ENCODE peak calls at places on chromosomes 3 and 15, in eight cellular contexts. I, B, U, K, M, Z, J and F are unnamed samples. For H3K36me3, the result is how much of the 10 kb centered on the place peaks cover.

GRCh38 chr3:46368569-46368968 is 2.2 kb upstream of the CCR5 start:
- DNase-seq in I (peak), B (peak), U (no peak), K (no peak), M (peak), Z (peak), J (peak), F (peak)

GRCh38 chr3:17384567-17385296 is 357.7 kb downstream of the TBC1D5 start:
- DNase-seq in I (no peak), B (no peak), U (peak), K (no peak), M (no peak), Z (no peak), J (no peak), F (no peak)

GRCh38 chr15:44716983-44717602 is 5.8 kb downstream of the B2M start:
- DNase-seq in I (no peak), B (no peak), U (no peak), K (no peak), M (no peak), Z (no peak), J (no peak), F (no peak)

GRCh38 chr3:11734-12133 is 184.8 kb upstream of the CHL1 start:
- DNase-seq in I (no peak), B (no peak), U (no peak), K (peak), M (no peak), Z (no peak), J (no peak), F (no peak)

GRCh38 chr3:197482001-197482400 is 73.8 kb downstream of the BDH1 start:
- DNase-seq in I (no peak), B (no peak), U (peak), K (no peak), M (no peak), Z (no peak), J (no peak), F (no peak)

GRCh38 chr3:103085465-103085864 is 650.6 kb downstream of the ZPLD1 start:
- DNase-seq in I (no peak), B (no peak), U (no peak), K (no peak), M (no peak), Z (peak), J (no peak), F (no peak)

GRCh38 chr3:113552851-113553250 is 20.5 kb downstream of the SIDT1 start:
- DNase-seq in I (no peak), B (no peak), U (no peak), K (no peak), M (no peak), Z (no peak), J (no peak), F (no peak)

GRCh38 chr3:172622916-172623700 is 87.8 kb downstream of the NCEH1 start:
- DNase-seq in I (peak), B (peak), U (peak), K (peak), M (peak), Z (no peak), J (peak), F (peak)

GRCh38 chr15:82968066-82968465 is 15.5 kb upstream of the HOMER2 start:
- DNase-seq in I (no peak), B (no peak), U (no peak), K (no peak), M (no peak), Z (no peak), J (no peak), F (no peak)

GRCh38 chr15:41417812-41418211 is 917 bp downstream of the RTF1 start:
- DNase-seq in I (no peak), B (no peak), U (peak), K (no peak), M (no peak), Z (no peak), J (no peak), F (no peak)

GRCh38 chr3:32459474-32459873 is 43.2 kb downstream of the CMTM6 start:
- DNase-seq in I (no peak), B (no peak), U (no peak), K (no peak), M (no peak), Z (no peak), J (no peak), F (no peak)

GRCh38 chr15:31297880-31298456 is 28.7 kb upstream of the KLF13 start:
- DNase-seq in I (peak), B (no peak), U (no peak), K (no peak), M (no peak), Z (no peak), J (no peak), F (peak)

GRCh38 chr3:101279162-101279561 is 41.2 kb downstream of the IMPG2 start:
- DNase-seq in I (no peak), B (no peak), U (peak), K (no peak), M (no peak), Z (no peak), J (no peak), F (no peak)

GRCh38 chr15:69394556-69395282 is 19.4 kb upstream of the KIF23 start:
- DNase-seq in I (peak), B (peak), U (peak), K (peak), M (peak), Z (no peak), J (peak), F (peak)

GRCh38 chr15:39946862-39947261 is 12.9 kb downstream of the EIF2AK4 start:
- DNase-seq in I (no peak), B (no peak), U (peak), K (no peak), M (no peak), Z (no peak), J (no peak), F (no peak)

GRCh38 chr3:33111581-33111980 is 2.2 kb upstream of the CRTAP start:
- DNase-seq in I (no peak), B (no peak), U (no peak), K (no peak), M (no peak), Z (peak), J (no peak), F (no peak)

GRCh38 chr3:131491084-131491483 is 11.7 kb downstream of the MRPL3 start:
- DNase-seq in I (no peak), B (no peak), U (no peak), K (no peak), M (no peak), Z (no peak), J (no peak), F (no peak)

GRCh38 chr3:131491775-131492174 is 11.0 kb downstream of the MRPL3 start:
- DNase-seq in I (no peak), B (no peak), U (peak), K (no peak), M (no peak), Z (no peak), J (no peak), F (no peak)

GRCh38 chr3:131494706-131495105 is 8.1 kb downstream of the MRPL3 start:
- DNase-seq in I (no peak), B (no peak), U (no peak), K (no peak), M (no peak), Z (no peak), J (no peak), F (no peak)
- H3K36me3 ChIP-seq in I (half or more), B (under half), U (under half), K (under half), M (under half), Z (under half), J (under half), F (under half)

GRCh38 chr3:39097716-39098472 is 9.5 kb downstream of the GORASP1 start:
- DNase-seq in I (no peak), B (no peak), U (no peak), K (no peak), M (no peak), Z (no peak), J (no peak), F (no peak)
- TF ChIP-seq POLR2A in I (no peak), B (no peak), U (no peak), K (no peak), M (no peak), Z (no peak), J (no peak), F (no peak)

DNA sequence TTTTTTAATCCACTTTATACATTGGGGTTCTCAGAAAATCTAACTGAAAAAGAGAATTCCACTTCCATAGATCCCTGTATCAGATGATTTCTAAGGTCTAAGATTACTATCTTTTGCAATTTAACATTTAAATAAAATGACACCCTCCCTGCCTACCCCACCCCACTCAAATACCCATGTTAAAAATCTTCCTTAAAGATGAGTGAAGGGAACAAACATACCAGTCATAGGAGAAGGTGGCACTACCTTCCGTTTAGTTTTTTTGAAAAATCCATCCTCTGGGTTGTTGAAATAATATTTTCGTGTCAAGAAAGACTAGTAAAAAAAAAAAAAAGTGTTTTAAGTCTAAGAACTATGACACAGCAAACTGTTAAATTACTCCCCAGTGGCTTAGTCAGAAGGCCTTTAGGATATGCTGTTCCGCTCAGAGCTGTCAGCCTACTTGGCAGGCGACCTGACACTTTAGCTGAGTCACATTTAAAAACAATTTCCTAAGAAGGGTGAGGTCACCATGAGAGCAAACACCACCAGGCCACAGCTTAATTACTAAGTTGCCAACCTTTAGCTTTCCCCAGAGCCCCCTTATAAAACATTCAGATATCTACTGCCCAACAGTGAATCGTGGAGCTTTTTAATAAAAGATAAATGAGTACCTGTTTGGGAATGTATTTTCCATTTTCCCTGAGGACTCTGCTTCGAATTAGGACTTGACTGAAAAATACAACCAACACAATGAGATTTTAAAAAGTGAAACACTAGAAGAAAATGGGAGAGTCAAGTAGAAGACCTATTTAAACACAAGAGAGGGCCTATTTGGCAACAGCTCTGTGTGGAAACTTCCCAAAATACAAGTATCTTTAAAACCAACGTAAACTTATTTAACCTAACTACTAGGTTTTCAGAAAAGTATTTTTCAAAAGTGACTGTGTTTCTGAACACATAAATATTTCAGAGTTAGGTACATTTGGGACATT is 9.6 kb downstream of the EMC3 start:
- DNase-seq in I (peak), B (peak), U (peak), K (peak), M (peak), Z (no peak), J (peak), F (peak)
- H3K27ac ChIP-seq in I (peak), B (peak), U (peak), K (no peak), M (peak), Z (no peak), J (peak), F (peak)

GRCh38 chr15:92924216-92924615 is 24.1 kb downstream of the CHD2 start:
- DNase-seq in I (no peak), B (peak), U (no peak), K (no peak), M (no peak), Z (no peak), J (no peak), F (no peak)
- H3K36me3 ChIP-seq in I (under half), B (under half), U (under half), K (under half), M (under half), Z (under half), J (under half), F (under half)

GRCh38 chr3:157146664-157147082 is 13.3 kb downstream of the CCNL1 start:
- DNase-seq in I (no peak), B (no peak), U (no peak), K (no peak), M (no peak), Z (no peak), J (no peak), F (no peak)

GRCh38 chr3:157149136-157149696 is 10.7 kb downstream of the CCNL1 start:
- DNase-seq in I (no peak), B (no peak), U (no peak), K (no peak), M (no peak), Z (no peak), J (no peak), F (no peak)

GRCh38 chr3:157147099-157147803 is 12.7 kb downstream of the CCNL1 start:
- DNase-seq in I (no peak), B (no peak), U (no peak), K (no peak), M (no peak), Z (no peak), J (no peak), F (no peak)

GRCh38 chr3:157145566-157145965 is 14.4 kb downstream of the CCNL1 start:
- DNase-seq in I (no peak), B (no peak), U (no peak), K (no peak), M (no peak), Z (no peak), J (no peak), F (no peak)

DNA sequence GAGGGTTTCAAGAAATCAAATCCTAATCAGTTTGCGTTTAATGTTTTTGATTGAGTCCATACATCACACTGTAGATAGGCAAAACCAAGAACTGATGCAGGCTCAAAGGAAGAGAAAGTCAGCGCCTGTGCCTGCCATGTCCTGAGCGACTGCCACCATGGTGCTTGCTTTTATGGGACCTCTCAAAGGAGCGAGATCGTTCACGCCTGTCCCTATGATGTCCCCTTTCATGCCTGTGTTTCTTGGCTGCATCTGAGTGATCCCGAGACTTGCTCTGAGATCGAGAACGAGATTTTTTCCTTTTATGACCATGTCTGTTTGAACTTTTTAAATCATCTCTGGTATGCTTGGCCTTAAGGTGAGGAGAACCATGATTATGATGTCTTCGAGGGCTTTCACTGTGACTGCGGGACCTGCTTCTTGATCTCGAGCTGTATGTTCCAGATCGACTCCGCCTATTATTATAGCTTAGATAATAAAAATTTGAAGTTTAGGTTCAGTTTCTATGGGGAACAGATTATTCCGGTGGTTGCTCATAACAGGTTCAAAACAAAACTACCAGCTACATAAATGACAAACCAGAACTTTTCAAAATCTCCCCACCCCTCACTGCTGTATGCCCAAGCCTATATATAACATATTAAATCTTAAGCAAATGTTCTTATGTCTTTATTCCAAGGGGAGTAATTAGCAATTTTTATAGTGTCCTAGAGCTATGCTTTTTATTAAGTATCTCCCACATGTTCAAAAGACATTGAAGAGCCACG is 11.6 kb downstream of the CCNL1 start:
- DNase-seq in I (no peak), B (no peak), U (no peak), K (no peak), M (no peak), Z (no peak), J (no peak), F (no peak)
- TF ChIP-seq POLR2A in I (no peak), B (no peak), U (no peak), K (no peak), M (no peak), Z (peak), J (no peak), F (no peak)

GRCh38 chr15:73631915-73632669 is 1.1 kb downstream of the NPTN start:
- DNase-seq in I (peak), B (peak), U (peak), K (no peak), M (peak), Z (no peak), J (peak), F (peak)

GRCh38 chr15:73630796-73631471 is 2.3 kb downstream of the NPTN start:
- DNase-seq in I (no peak), B (no peak), U (no peak), K (no peak), M (no peak), Z (no peak), J (no peak), F (no peak)

GRCh38 chr15:73633111-73633990 is at the start of gene NPTN:
- DNase-seq in I (peak), B (peak), U (peak), K (peak), M (peak), Z (peak), J (peak), F (peak)

GRCh38 chr15:73633991-73634495 is 854 bp upstream of the NPTN start:
- DNase-seq in I (no peak), B (no peak), U (peak), K (no peak), M (no peak), Z (no peak), J (no peak), F (no peak)

DNA sequence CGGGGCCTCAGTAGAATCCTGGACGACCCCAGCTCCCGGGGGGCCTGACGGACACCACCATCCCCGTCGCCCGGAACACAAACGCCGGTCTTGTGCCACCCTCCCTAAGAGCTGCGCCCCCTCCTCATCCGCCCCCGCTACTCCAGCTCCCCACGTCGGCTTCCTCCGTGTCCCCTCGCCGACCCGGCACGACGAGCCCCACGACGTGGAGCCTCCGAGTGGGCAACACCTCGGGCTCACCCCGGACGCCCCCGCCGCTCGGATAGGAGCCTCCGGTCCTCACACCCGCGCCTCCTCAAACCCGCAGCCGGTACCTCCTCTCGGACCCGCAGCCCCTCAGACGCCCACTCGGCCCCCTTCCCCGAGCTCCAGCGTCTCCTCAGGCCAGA is 525 bp downstream of the NPTN start:
- DNase-seq in I (no peak), B (no peak), U (no peak), K (no peak), M (peak), Z (no peak), J (no peak), F (no peak)
- H3K27ac ChIP-seq in I (peak), B (peak), U (peak), K (peak), M (peak), Z (peak), J (peak), F (peak)